ENCODE peak calls at places on chromosomes 13 and 19, in four cellular contexts. One of them, this sample, is unnamed.

GRCh38 chr13:98014766-98015165 is 61.3 kb downstream of the IPO5 start:
- DNase-seq in HFFc6: peak; percentile 79
- DNase-seq in cardiac fibroblast: peak; percentile 85
- DNase-seq in dorsolateral prefrontal cortex: no peak
- DNase-seq in this sample: no peak

GRCh38 chr19:33486936-33487793 is 34.4 kb downstream of the PEPD start:
- DNase-seq in HFFc6: no peak
- DNase-seq in cardiac fibroblast: no peak
- DNase-seq in dorsolateral prefrontal cortex: peak; percentile 57
- DNase-seq in this sample: no peak

GRCh38 chr19:17325881-17326594 is 8.6 kb downstream of the ANO8 start:
- DNase-seq in HFFc6: no peak
- DNase-seq in cardiac fibroblast: no peak
- DNase-seq in dorsolateral prefrontal cortex: no peak
- DNase-seq in this sample: no peak

GRCh38 chr13:50106559-50106958 is 91.3 kb downstream of the KCNRG start:
- DNase-seq in HFFc6: no peak
- DNase-seq in cardiac fibroblast: no peak
- DNase-seq in dorsolateral prefrontal cortex: no peak
- DNase-seq in this sample: no peak

GRCh38 chr13:51971520-51972426 is 39.5 kb downstream of the ATP7B start:
- DNase-seq in HFFc6: no peak
- DNase-seq in cardiac fibroblast: no peak
- DNase-seq in dorsolateral prefrontal cortex: no peak
- DNase-seq in this sample: no peak

GRCh38 chr13:59444210-59444857 is 719.4 kb downstream of the DIAPH3 start:
- DNase-seq in HFFc6: no peak
- DNase-seq in cardiac fibroblast: no peak
- DNase-seq in dorsolateral prefrontal cortex: no peak
- DNase-seq in this sample: no peak

GRCh38 chr13:98172570-98173405 is 4.3 kb downstream of the RNF113B start:
- DNase-seq in HFFc6: no peak
- DNase-seq in cardiac fibroblast: peak; percentile 68
- DNase-seq in dorsolateral prefrontal cortex: no peak
- DNase-seq in this sample: peak; percentile 17

GRCh38 chr13:35599385-35599784 is 122.9 kb upstream of the MAB21L1 start:
- DNase-seq in HFFc6: no peak
- DNase-seq in cardiac fibroblast: peak; percentile 4
- DNase-seq in dorsolateral prefrontal cortex: no peak
- DNase-seq in this sample: no peak

GRCh38 chr19:35261356-35262100 is 7.2 kb upstream of the USF2 start:
- DNase-seq in HFFc6: no peak
- DNase-seq in cardiac fibroblast: no peak
- DNase-seq in dorsolateral prefrontal cortex: no peak
- DNase-seq in this sample: no peak

GRCh38 chr19:21202865-21203494 is 61.1 kb downstream of the ZNF431 start:
- DNase-seq in HFFc6: peak; percentile 15
- DNase-seq in cardiac fibroblast: peak; percentile 38
- DNase-seq in dorsolateral prefrontal cortex: no peak
- DNase-seq in this sample: peak; percentile 25

GRCh38 chr19:41528106-41528505 is 47.9 kb upstream of the CEACAM21 start:
- DNase-seq in HFFc6: no peak
- DNase-seq in cardiac fibroblast: no peak
- DNase-seq in dorsolateral prefrontal cortex: no peak
- DNase-seq in this sample: no peak

DNA sequence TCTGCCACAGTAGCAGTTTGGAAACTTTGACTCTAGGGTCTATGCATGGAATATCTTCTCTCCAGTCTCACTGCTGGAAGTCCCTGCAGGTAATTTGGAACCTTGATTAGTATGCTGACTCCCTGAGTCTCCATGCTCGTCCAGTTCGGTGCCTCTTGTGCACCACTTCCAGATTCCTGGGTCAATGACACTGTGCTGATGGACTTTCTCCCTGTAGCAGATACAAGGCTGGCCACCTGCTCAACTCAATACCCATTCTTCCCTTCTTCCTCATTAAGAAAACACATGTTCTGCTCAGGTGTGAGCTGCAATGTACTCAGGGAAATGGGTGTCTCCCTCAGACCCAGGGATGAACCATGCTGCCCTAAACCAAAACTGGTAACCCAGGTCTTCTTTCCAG is 99.1 kb downstream of the KL start:
- DNase-seq in HFFc6: no peak
- DNase-seq in cardiac fibroblast: no peak
- DNase-seq in dorsolateral prefrontal cortex: no peak
- DNase-seq in this sample: no peak
- TF ChIP-seq CTCF in HFFc6: no peak
- TF ChIP-seq CTCF in cardiac fibroblast: no peak
- TF ChIP-seq CTCF in dorsolateral prefrontal cortex: no peak
- TF ChIP-seq CTCF in this sample: no peak

DNA sequence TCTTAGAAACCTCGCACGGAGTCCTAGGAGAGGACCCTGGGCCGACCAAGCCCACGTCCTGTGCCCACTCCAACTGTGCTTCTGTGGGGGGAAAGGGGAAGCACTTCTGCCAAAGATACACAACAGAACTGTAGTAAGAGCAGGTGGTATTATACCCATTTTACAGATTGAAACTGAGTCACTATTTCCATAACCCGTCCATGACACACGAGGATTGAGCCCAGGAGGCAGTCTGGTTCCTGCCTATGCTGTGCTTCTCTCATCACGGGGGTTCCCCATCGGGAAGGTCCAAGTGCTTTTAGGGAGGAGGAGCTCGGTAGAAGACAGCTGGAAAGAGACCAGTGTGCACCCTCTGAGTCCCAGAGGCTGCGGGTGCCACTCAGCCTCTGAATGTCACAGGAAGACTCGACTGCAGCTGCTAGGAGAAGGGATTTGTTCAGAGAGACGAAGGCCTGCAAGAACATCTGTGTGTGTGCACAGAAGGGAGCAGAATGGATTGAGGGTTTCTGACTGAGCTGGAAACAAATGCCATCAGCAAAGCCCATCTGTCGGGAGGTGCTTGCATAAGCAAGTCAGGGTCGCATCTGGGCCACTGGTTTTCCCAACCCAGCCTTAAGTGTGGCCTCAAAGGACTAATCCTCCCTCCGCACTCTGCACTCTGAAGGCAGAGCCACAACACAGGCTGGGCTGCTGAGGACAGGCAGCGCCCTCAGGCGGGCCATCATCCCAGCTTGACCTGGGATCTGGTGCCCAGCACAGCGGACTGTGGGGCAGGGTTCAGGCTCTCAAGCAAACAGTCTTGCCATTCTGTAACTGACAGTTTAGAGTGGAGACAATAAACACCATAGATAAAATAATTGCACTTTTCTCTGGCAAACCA is 150.0 kb downstream of the DPF1 start:
- DNase-seq in HFFc6: no peak
- DNase-seq in cardiac fibroblast: no peak
- DNase-seq in dorsolateral prefrontal cortex: no peak
- DNase-seq in this sample: peak; percentile 34
- TF ChIP-seq CTCF in HFFc6: no peak
- TF ChIP-seq CTCF in cardiac fibroblast: no peak
- TF ChIP-seq CTCF in dorsolateral prefrontal cortex: peak; percentile 13
- TF ChIP-seq CTCF in this sample: peak; percentile 26

GRCh38 chr19:52734340-52734892 is 428 bp downstream of the ZNF611 start:
- DNase-seq in HFFc6: no peak
- DNase-seq in cardiac fibroblast: peak; percentile 11
- DNase-seq in dorsolateral prefrontal cortex: peak; percentile 46
- DNase-seq in this sample: peak; percentile 40

GRCh38 chr19:52739576-52739975 is 4.7 kb upstream of the ZNF611 start:
- DNase-seq in HFFc6: no peak
- DNase-seq in cardiac fibroblast: no peak
- DNase-seq in dorsolateral prefrontal cortex: no peak
- DNase-seq in this sample: no peak

GRCh38 chr19:52735734-52736133 is 890 bp upstream of the ZNF611 start:
- DNase-seq in HFFc6: no peak
- DNase-seq in cardiac fibroblast: no peak
- DNase-seq in dorsolateral prefrontal cortex: peak; percentile 42
- DNase-seq in this sample: peak; percentile 90

GRCh38 chr19:52734893-52735661 is at the start of gene ZNF611:
- DNase-seq in HFFc6: peak; percentile 90
- DNase-seq in cardiac fibroblast: peak; percentile 96
- DNase-seq in dorsolateral prefrontal cortex: peak; percentile 98
- DNase-seq in this sample: peak; percentile 99
- TF ChIP-seq CTCF in HFFc6: peak; percentile 29
- TF ChIP-seq CTCF in cardiac fibroblast: peak; percentile 58
- TF ChIP-seq CTCF in dorsolateral prefrontal cortex: peak; percentile 71
- TF ChIP-seq CTCF in this sample: peak; percentile 57

GRCh38 chr13:95222733-95223018 is 78.6 kb downstream of the ABCC4 start:
- DNase-seq in HFFc6: no peak
- DNase-seq in cardiac fibroblast: no peak
- DNase-seq in dorsolateral prefrontal cortex: no peak
- DNase-seq in this sample: no peak
- TF ChIP-seq CTCF in HFFc6: no peak
- TF ChIP-seq CTCF in cardiac fibroblast: no peak
- TF ChIP-seq CTCF in dorsolateral prefrontal cortex: no peak
- TF ChIP-seq CTCF in this sample: no peak

DNA sequence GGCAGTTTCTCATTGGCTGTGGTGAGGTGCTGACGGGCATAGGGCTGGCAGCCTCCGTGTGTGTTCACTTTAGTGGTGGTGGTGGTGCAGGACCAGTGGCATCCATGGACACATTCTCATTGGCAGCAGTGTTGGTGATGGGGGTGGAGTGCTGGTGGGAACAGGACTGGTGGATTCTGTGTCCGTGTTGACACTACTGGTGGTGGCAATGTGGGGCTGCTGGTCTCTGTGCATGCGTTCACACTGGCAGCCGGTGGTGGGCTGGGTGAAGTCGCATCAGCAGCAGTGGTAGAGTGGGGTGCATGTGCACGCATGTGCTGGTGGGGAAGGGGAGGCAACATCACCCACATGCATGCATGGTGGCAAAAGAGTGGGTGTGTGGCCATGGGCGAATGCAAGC is 1471.4 kb upstream of the PCDH20 start:
- DNase-seq in HFFc6: no peak
- DNase-seq in cardiac fibroblast: no peak
- DNase-seq in dorsolateral prefrontal cortex: no peak
- DNase-seq in this sample: no peak
- TF ChIP-seq CTCF in HFFc6: no peak
- TF ChIP-seq CTCF in cardiac fibroblast: no peak
- TF ChIP-seq CTCF in dorsolateral prefrontal cortex: no peak
- TF ChIP-seq CTCF in this sample: no peak

GRCh38 chr19:24029941-24030636 is 56.9 kb upstream of the ZNF254 start:
- DNase-seq in HFFc6: no peak
- DNase-seq in cardiac fibroblast: no peak
- DNase-seq in dorsolateral prefrontal cortex: no peak
- DNase-seq in this sample: no peak
- TF ChIP-seq CTCF in HFFc6: no peak
- TF ChIP-seq CTCF in cardiac fibroblast: no peak
- TF ChIP-seq CTCF in dorsolateral prefrontal cortex: no peak
- TF ChIP-seq CTCF in this sample: no peak